ENCODE peak calls at places on chromosomes 11 and 22, in five cellular contexts. S is mesothelial cell of epicardium, G is AG10803, U is DMS153, F is stromal cell of bone marrow. X is an unnamed sample.

GRCh38 chr11:34644669-34645406 is 23.9 kb downstream of the EHF start:
- DNase-seq in S (no peak), G (peak; percentile 63), U (no peak), F (peak; percentile 38), X (no peak)

GRCh38 chr11:122108192-122108799 is 7.7 kb downstream of the BLID start:
- DNase-seq in S (no peak), G (no peak), U (no peak), F (no peak), X (no peak)

GRCh38 chr11:429931-430456 is 11.8 kb downstream of the ANO9 start:
- DNase-seq in S (no peak), G (no peak), U (no peak), F (no peak), X (no peak)

GRCh38 chr11:45565589-45565988 is 99.8 kb downstream of the CHST1 start:
- DNase-seq in S (no peak), G (no peak), U (no peak), F (no peak), X (no peak)

GRCh38 chr11:72079776-72080325 is 491 bp downstream of the NUMA1 start:
- DNase-seq in S (no peak), G (no peak), U (no peak), F (no peak), X (no peak)

GRCh38 chr11:109772846-109773400 is 320.3 kb upstream of the ZC3H12C start:
- DNase-seq in S (no peak), G (no peak), U (peak; percentile 78), F (no peak), X (no peak)

GRCh38 chr11:44498524-44498923 is 66.9 kb upstream of the CD82 start:
- DNase-seq in S (no peak), G (no peak), U (no peak), F (no peak), X (no peak)

GRCh38 chr22:32342977-32343376 is 14.7 kb upstream of the RFPL3 start:
- DNase-seq in S (no peak), G (no peak), U (no peak), F (no peak), X (peak; percentile 16)

GRCh38 chr11:71343828-71344400 is 91.5 kb upstream of the SHANK2 start:
- DNase-seq in S (no peak), G (no peak), U (no peak), F (no peak), X (no peak)

GRCh38 chr11:17744151-17744940 is 9.8 kb downstream of the KCNC1 start:
- DNase-seq in S (no peak), G (no peak), U (no peak), F (peak; percentile 13), X (no peak)

GRCh38 chr11:96185220-96185768 is 157.7 kb downstream of the MAML2 start:
- DNase-seq in S (no peak), G (no peak), U (no peak), F (no peak), X (no peak)

GRCh38 chr11:92693146-92693545 is 276.3 kb upstream of the MTNR1B start:
- DNase-seq in S (no peak), G (no peak), U (no peak), F (no peak), X (no peak)

GRCh38 chr11:72630104-72630852 is 43.9 kb downstream of the PDE2A start:
- DNase-seq in S (no peak), G (no peak), U (no peak), F (no peak), X (no peak)

GRCh38 chr11:126840201-126840886 is 160.2 kb downstream of the KIRREL3 start:
- DNase-seq in S (no peak), G (peak; percentile 71), U (no peak), F (peak; percentile 11), X (no peak)

GRCh38 chr11:64559351-64560138 is 31.5 kb upstream of the SLC22A12 start:
- DNase-seq in S (no peak), G (no peak), U (no peak), F (no peak), X (no peak)

GRCh38 chr22:40684728-40685127 is 5.4 kb downstream of the MCHR1 start:
- DNase-seq in S (no peak), G (no peak), U (no peak), F (no peak), X (no peak)

GRCh38 chr22:41449321-41449720 is 2.7 kb upstream of the TOB2 start:
- DNase-seq in S (no peak), G (no peak), U (no peak), F (no peak), X (no peak)

GRCh38 chr22:31185056-31185455 is 25.1 kb downstream of the RNF185 start:
- DNase-seq in S (no peak), G (peak; percentile 68), U (no peak), F (no peak), X (no peak)

GRCh38 chr11:72609045-72609444 is 65.2 kb downstream of the PDE2A start:
- DNase-seq in S (no peak), G (peak; percentile 35), U (no peak), F (no peak), X (no peak)

GRCh38 chr11:116835042-116835772 is 2.2 kb downstream of the APOA1 start:
- DNase-seq in S (no peak), G (no peak), U (no peak), F (no peak), X (no peak)

GRCh38 chr22:26170795-26171194 is 1.5 kb downstream of the SEZ6L start:
- DNase-seq in S (peak; percentile 51), G (no peak), U (no peak), F (no peak), X (no peak)

GRCh38 chr11:129075757-129076156 is 116.4 kb downstream of the ARHGAP32 start:
- DNase-seq in S (no peak), G (no peak), U (no peak), F (no peak), X (no peak)

GRCh38 chr11:27468209-27468608 is 4.4 kb downstream of the LGR4 start:
- DNase-seq in S (no peak), G (peak; percentile 96), U (no peak), F (peak; percentile 84), X (no peak)

GRCh38 chr11:22778642-22779041 is 51.0 kb downstream of the SVIP start:
- DNase-seq in S (no peak), G (no peak), U (no peak), F (no peak), X (no peak)

GRCh38 chr22:50584106-50585096 is 1.8 kb upstream of the CHKB start:
- DNase-seq in S (no peak), G (no peak), U (no peak), F (no peak), X (no peak)

GRCh38 chr11:32840587-32840986 is 10.9 kb downstream of the PRRG4 start:
- DNase-seq in S (no peak), G (no peak), U (no peak), F (no peak), X (no peak)

GRCh38 chr11:59283825-59284772 is 71.4 kb upstream of the MPEG1 start:
- DNase-seq in S (no peak), G (peak; percentile 46), U (peak; percentile 36), F (peak; percentile 22), X (no peak)

GRCh38 chr22:49960967-49961600 is 512 bp downstream of the PIM3 start:
- DNase-seq in S (no peak), G (peak; percentile 43), U (no peak), F (no peak), X (no peak)

GRCh38 chr22:41504397-41504796 is 35.5 kb downstream of the ACO2 start:
- DNase-seq in S (no peak), G (peak; percentile 55), U (no peak), F (peak; percentile 82), X (no peak)

GRCh38 chr11:117887431-117888139 is 11.1 kb upstream of the FXYD6 start:
- DNase-seq in S (peak; percentile 9), G (no peak), U (no peak), F (no peak), X (no peak)

GRCh38 chr11:9264381-9265210 is 554 bp downstream of the DENND5A start:
- DNase-seq in S (peak; percentile 45), G (peak; percentile 80), U (no peak), F (peak; percentile 74), X (no peak)

GRCh38 chr11:35163209-35163608 is 24.2 kb downstream of the CD44 start:
- DNase-seq in S (no peak), G (no peak), U (no peak), F (no peak), X (no peak)